ENCODE peak calls at places on chromosomes 16 and 17, in five cellular contexts. E is EL; T is pancreas; R is stimulated activated CD8-positive, alpha-beta memory T cell treated with anti-CD3 and anti-CD28 coated beads, Interleukin-2, amount 100 ng/mL, for 48 hours; A is effector memory CD8-positive, alpha-beta T cell. U is an unnamed sample.

GRCh38 chr17:82494236-82495055 is 25.1 kb upstream of the FOXK2 start:
- DNase-seq in E (peak), T (peak), R (peak), A (peak), U (peak)

GRCh38 chr17:16061631-16062030 is 62.0 kb downstream of the TTC19 start:
- DNase-seq in T (no peak), A (no peak), R (no peak), E (no peak), U (no peak)

GRCh38 chr17:82935944-82936767 is 96.3 kb upstream of the ZNF750 start:
- DNase-seq in E (no peak), T (no peak), A (no peak), R (no peak), U (no peak)

GRCh38 chr16:1367486-1368174 is 15.9 kb downstream of the GNPTG start:
- DNase-seq in R (no peak), E (no peak), A (no peak), T (no peak), U (no peak)

GRCh38 chr17:80978499-80979497 is 12.8 kb upstream of the CHMP6 start:
- DNase-seq in R (no peak), T (no peak), E (no peak), A (no peak), U (no peak)

GRCh38 chr16:89084814-89085612 is 8.6 kb upstream of the ACSF3 start:
- DNase-seq in T (peak), R (no peak), A (no peak), E (no peak), U (no peak)

GRCh38 chr17:6608321-6608720 is 32.2 kb downstream of the KIAA0753 start:
- DNase-seq in R (no peak), E (peak), A (no peak), T (no peak), U (no peak)

GRCh38 chr16:10828851-10829331 is 10.3 kb upstream of the TVP23A start:
- DNase-seq in A (no peak), T (peak), E (peak), R (no peak), U (peak)

GRCh38 chr16:27677300-27677699 is 127.4 kb downstream of the KATNIP start:
- DNase-seq in R (no peak), T (no peak), E (no peak), A (no peak), U (no peak)

GRCh38 chr17:62705116-62705515 is 77.6 kb downstream of the MRC2 start:
- DNase-seq in T (no peak), A (no peak), R (no peak), E (peak), U (no peak)

GRCh38 chr16:11380836-11381235 is 35.6 kb downstream of the RMI2 start:
- DNase-seq in T (no peak), A (no peak), E (no peak), R (no peak), U (no peak)

GRCh38 chr17:46771601-46772012 is 46.9 kb downstream of the WNT3 start:
- DNase-seq in R (no peak), T (no peak), A (no peak), E (peak), U (no peak)

GRCh38 chr17:45923511-45924268 is 29.3 kb downstream of the MAPT start:
- DNase-seq in A (no peak), T (no peak), R (no peak), E (peak), U (no peak)

GRCh38 chr17:46044286-46044928 is 45.4 kb downstream of the STH start:
- DNase-seq in R (no peak), E (peak), T (peak), A (peak), U (peak)

GRCh38 chr17:59397316-59398073 is 66.0 kb downstream of the YPEL2 start:
- DNase-seq in R (no peak), T (no peak), A (no peak), E (no peak), U (no peak)

GRCh38 chr17:4657678-4658077 is 16.2 kb upstream of the ALOX15 start:
- DNase-seq in A (no peak), T (no peak), E (no peak), R (no peak), U (no peak)

GRCh38 chr17:78416791-78417530 is 38.5 kb downstream of the PGS1 start:
- DNase-seq in T (no peak), E (no peak), R (no peak), A (no peak), U (no peak)

GRCh38 chr17:66200685-66201092 is 8.8 kb upstream of the CEP112 start:
- DNase-seq in A (peak), T (peak), E (peak), R (peak), U (peak)

GRCh38 chr16:8847623-8848022 is 21.2 kb downstream of the CARHSP1 start:
- DNase-seq in T (no peak), R (no peak), E (no peak), A (no peak), U (no peak)

GRCh38 chr17:8091033-8091687 is 3.6 kb upstream of the ALOX12B start:
- DNase-seq in R (no peak), E (no peak), A (no peak), T (no peak), U (no peak)

GRCh38 chr17:40069751-40070643 is 7.2 kb downstream of the THRA start:
- DNase-seq in T (peak), A (peak), E (peak), R (no peak), U (peak)

GRCh38 chr17:77363821-77364361 is 223.1 kb downstream of the SEC14L1 start:
- DNase-seq in T (peak), R (no peak), E (peak), A (no peak), U (no peak)

GRCh38 chr16:60564588-60564987 is 1471.7 kb downstream of the CDH8 start:
- DNase-seq in E (no peak), T (no peak), R (no peak), A (no peak), U (no peak)

GRCh38 chr17:16484445-16485169 is 7.4 kb downstream of the LRRC75A start:
- DNase-seq in A (no peak), T (no peak), E (no peak), R (no peak), U (no peak)

GRCh38 chr16:10153993-10154788 is 28.0 kb downstream of the GRIN2A start:
- DNase-seq in R (no peak), T (no peak), A (no peak), E (peak), U (no peak)

GRCh38 chr17:14019186-14019956 is 49.9 kb upstream of the COX10 start:
- DNase-seq in R (peak), A (no peak), T (no peak), E (peak), U (peak)

GRCh38 chr17:49815761-49816281 is 27.3 kb downstream of the KAT7 start:
- DNase-seq in T (no peak), E (no peak), R (no peak), A (no peak), U (no peak)

GRCh38 chr17:77831497-77832179 is 126.9 kb upstream of the TNRC6C start:
- DNase-seq in A (no peak), T (no peak), E (peak), R (no peak), U (no peak)

GRCh38 chr16:997440-998051 is 16.0 kb downstream of the SOX8 start:
- DNase-seq in T (peak), R (peak), A (peak), E (peak), U (peak)

GRCh38 chr16:85082553-85083050 is 29.7 kb downstream of the CIBAR2 start:
- DNase-seq in E (no peak), T (no peak), R (no peak), A (no peak), U (no peak)

GRCh38 chr17:9389116-9389515 is 186.5 kb downstream of the STX8 start:
- DNase-seq in R (no peak), T (no peak), A (no peak), E (peak), U (peak)

GRCh38 chr16:1983053-1983543 is 895 bp upstream of the GFER start:
- DNase-seq in A (no peak), T (no peak), E (no peak), R (no peak), U (no peak)

U was measured in H4.